ENCODE peak calls at places on chromosomes 6 and 20, in six cellular contexts. I is colonic mucosa, S is NCI-H526, Q is non-pigmented ciliary epithelial cell, E is aorta, O is ACHN. Y is an unnamed sample.

GRCh38 chr6:113464959-113465358 is 392.2 kb upstream of the MARCKS start:
- DNase-seq in I (no peak), S (no peak), Q (peak), E (no peak), O (peak), Y (no peak)

GRCh38 chr20:542777-543368 is 717 bp downstream of the CSNK2A1 start:
- DNase-seq in I (peak), S (peak), Q (no peak), E (peak), O (no peak), Y (peak)

GRCh38 chr6:35710241-35710847 is 21.6 kb upstream of the FKBP5 start:
- DNase-seq in I (no peak), S (no peak), Q (no peak), E (peak), O (no peak), Y (peak)

GRCh38 chr20:46011631-46012482 is 3.1 kb downstream of the MMP9 start:
- DNase-seq in I (peak), S (peak), Q (no peak), E (peak), O (peak), Y (peak)

GRCh38 chr6:41599015-41599835 is 39.0 kb upstream of the MDFI start:
- DNase-seq in I (no peak), S (peak), Q (no peak), E (peak), O (no peak), Y (peak)

GRCh38 chr20:47540443-47541354 is 39.0 kb downstream of the NCOA3 start:
- DNase-seq in I (no peak), S (peak), Q (no peak), E (no peak), O (peak), Y (no peak)

GRCh38 chr6:5142915-5143314 is 57.8 kb downstream of the PPP1R3G start:
- DNase-seq in I (no peak), S (no peak), Q (no peak), E (no peak), O (no peak), Y (no peak)

GRCh38 chr20:31712112-31712553 is 10.5 kb downstream of the BCL2L1 start:
- DNase-seq in I (peak), S (no peak), Q (no peak), E (no peak), O (no peak), Y (peak)

GRCh38 chr20:56393133-56393472 is 658 bp downstream of the CSTF1 start:
- DNase-seq in I (no peak), S (no peak), Q (no peak), E (no peak), O (no peak), Y (no peak)

GRCh38 chr6:111604259-111605099 is 1.2 kb downstream of the TRAF3IP2 start:
- DNase-seq in I (peak), S (peak), Q (no peak), E (peak), O (peak), Y (peak)

GRCh38 chr6:21263531-21264287 is 329.8 kb upstream of the SOX4 start:
- DNase-seq in I (no peak), S (no peak), Q (peak), E (no peak), O (no peak), Y (no peak)

GRCh38 chr6:116373940-116374339 is 3.2 kb downstream of the DSE start:
- DNase-seq in I (no peak), S (no peak), Q (no peak), E (no peak), O (no peak), Y (no peak)

GRCh38 chr6:162602759-162603158 is 124.8 kb downstream of the PRKN start:
- DNase-seq in I (no peak), S (no peak), Q (no peak), E (no peak), O (no peak), Y (no peak)

GRCh38 chr6:125728739-125729138 is 20.7 kb upstream of the HEY2 start:
- DNase-seq in I (no peak), S (no peak), Q (no peak), E (no peak), O (no peak), Y (no peak)